ENCODE peak calls at places on chromosome 2, in four cellular contexts. One of them, this sample, is unnamed.

GRCh38 chr2:15766911-15767597 is 173.3 kb upstream of the MYCN start:
- DNase-seq in K562: no peak
- DNase-seq in astrocyte: no peak
- DNase-seq in IMR-90: no peak
- DNase-seq in this sample: no peak

GRCh38 chr2:42957109-42958035 is 165.0 kb upstream of the HAAO start:
- DNase-seq in astrocyte: peak
- DNase-seq in IMR-90: peak
- DNase-seq in K562: no peak
- DNase-seq in this sample: no peak

GRCh38 chr2:22817197-22817596 is 567.8 kb upstream of the KLHL29 start:
- DNase-seq in astrocyte: no peak
- DNase-seq in K562: no peak
- DNase-seq in IMR-90: no peak
- DNase-seq in this sample: no peak

GRCh38 chr2:65059071-65059470 is 2.9 kb downstream of the CEP68 start:
- DNase-seq in K562: no peak
- DNase-seq in IMR-90: no peak
- DNase-seq in astrocyte: no peak
- DNase-seq in this sample: no peak

GRCh38 chr2:101893676-101894381 is 97.9 kb upstream of the IL1R2 start:
- DNase-seq in astrocyte: no peak
- DNase-seq in K562: no peak
- DNase-seq in IMR-90: no peak
- DNase-seq in this sample: no peak

GRCh38 chr2:221203846-221204245 is 368.3 kb downstream of the EPHA4 start:
- DNase-seq in IMR-90: no peak
- DNase-seq in K562: no peak
- DNase-seq in astrocyte: no peak
- DNase-seq in this sample: no peak

GRCh38 chr2:202149155-202149762 is 76.2 kb downstream of the KIAA2012 start:
- DNase-seq in astrocyte: peak
- DNase-seq in K562: peak
- DNase-seq in IMR-90: peak
- DNase-seq in this sample: no peak

GRCh38 chr2:207282916-207283315 is 117.2 kb upstream of the KLF7 start:
- DNase-seq in IMR-90: no peak
- DNase-seq in K562: no peak
- DNase-seq in astrocyte: no peak
- DNase-seq in this sample: no peak

GRCh38 chr2:217901400-217901799 is 101.4 kb downstream of the TNS1 start:
- DNase-seq in K562: no peak
- DNase-seq in IMR-90: no peak
- DNase-seq in astrocyte: no peak
- DNase-seq in this sample: no peak
- H3K4me3 ChIP-seq in K562: no peak
- H3K4me3 ChIP-seq in IMR-90: peak
- H3K4me3 ChIP-seq in astrocyte: peak
- H3K4me3 ChIP-seq in this sample: no peak

DNA sequence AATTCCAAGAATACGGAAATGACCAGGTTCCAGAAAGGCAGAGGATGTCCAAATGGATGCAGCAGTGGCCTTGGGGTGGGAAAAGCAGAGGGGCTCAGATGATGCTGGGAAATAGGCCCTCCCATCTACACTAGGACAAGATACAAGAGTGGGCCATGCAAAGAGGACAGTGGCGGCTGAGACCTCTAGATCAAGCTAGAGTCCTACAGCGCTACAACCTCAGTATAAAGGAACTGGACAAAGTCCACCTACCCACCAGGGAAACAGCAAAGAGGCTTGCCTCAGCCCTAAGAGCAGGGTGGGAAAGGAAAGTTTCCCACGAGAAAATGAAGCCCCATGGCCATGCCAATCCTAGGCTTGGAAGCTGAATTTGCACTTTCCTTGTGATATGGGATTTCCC is 282.2 kb downstream of the MREG start:
- DNase-seq in astrocyte: no peak
- DNase-seq in K562: no peak
- DNase-seq in IMR-90: no peak
- DNase-seq in this sample: no peak
- H3K9ac ChIP-seq in astrocyte: no peak
- H3K9ac ChIP-seq in K562: no peak
- H3K9ac ChIP-seq in IMR-90: no peak
- H3K9ac ChIP-seq in this sample: no peak

DNA sequence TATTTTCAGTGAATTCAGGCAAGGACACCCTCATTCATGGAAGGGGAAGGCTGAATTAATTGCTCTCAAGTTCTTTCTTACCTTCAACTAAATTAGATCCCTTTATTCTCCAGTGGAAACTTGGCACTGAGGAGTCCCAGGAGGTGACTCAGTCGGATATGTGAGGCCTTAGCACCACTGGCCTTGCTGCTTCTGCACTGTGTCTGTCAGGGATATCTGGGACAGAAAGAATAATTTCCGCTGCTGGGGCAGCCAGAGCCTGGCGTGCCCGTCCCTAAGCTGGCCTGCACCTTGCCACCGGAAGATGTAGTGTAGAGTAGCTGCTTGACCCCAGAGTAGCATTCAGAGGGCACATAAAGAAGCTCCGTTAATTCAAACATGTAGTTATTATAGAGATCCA is 53.4 kb downstream of the LIMS1 start:
- DNase-seq in astrocyte: peak
- DNase-seq in K562: no peak
- DNase-seq in IMR-90: peak
- DNase-seq in this sample: no peak
- H3K4me2 ChIP-seq in astrocyte: peak
- H3K4me2 ChIP-seq in K562: peak
- H3K4me2 ChIP-seq in IMR-90: no peak
- H3K4me2 ChIP-seq in this sample: peak

GRCh38 chr2:178482437-178482836 is 2.2 kb downstream of the PLEKHA3 start:
- DNase-seq in IMR-90: no peak
- DNase-seq in K562: no peak
- DNase-seq in astrocyte: no peak
- DNase-seq in this sample: no peak
- H3K4me3 ChIP-seq in IMR-90: no peak
- H3K4me3 ChIP-seq in K562: no peak
- H3K4me3 ChIP-seq in astrocyte: peak
- H3K4me3 ChIP-seq in this sample: no peak

GRCh38 chr2:205716126-205716525 is 33.8 kb downstream of the NRP2 start:
- DNase-seq in IMR-90: no peak
- DNase-seq in K562: peak
- DNase-seq in astrocyte: no peak
- DNase-seq in this sample: no peak

GRCh38 chr2:205712508-205712907 is 30.2 kb downstream of the NRP2 start:
- DNase-seq in K562: no peak
- DNase-seq in IMR-90: peak
- DNase-seq in astrocyte: peak
- DNase-seq in this sample: no peak

GRCh38 chr2:205714789-205715411 is 32.6 kb downstream of the NRP2 start:
- DNase-seq in astrocyte: peak
- DNase-seq in K562: no peak
- DNase-seq in IMR-90: peak
- DNase-seq in this sample: no peak

GRCh38 chr2:205712983-205713531 is 30.8 kb downstream of the NRP2 start:
- DNase-seq in astrocyte: no peak
- DNase-seq in K562: no peak
- DNase-seq in IMR-90: peak
- DNase-seq in this sample: no peak

DNA sequence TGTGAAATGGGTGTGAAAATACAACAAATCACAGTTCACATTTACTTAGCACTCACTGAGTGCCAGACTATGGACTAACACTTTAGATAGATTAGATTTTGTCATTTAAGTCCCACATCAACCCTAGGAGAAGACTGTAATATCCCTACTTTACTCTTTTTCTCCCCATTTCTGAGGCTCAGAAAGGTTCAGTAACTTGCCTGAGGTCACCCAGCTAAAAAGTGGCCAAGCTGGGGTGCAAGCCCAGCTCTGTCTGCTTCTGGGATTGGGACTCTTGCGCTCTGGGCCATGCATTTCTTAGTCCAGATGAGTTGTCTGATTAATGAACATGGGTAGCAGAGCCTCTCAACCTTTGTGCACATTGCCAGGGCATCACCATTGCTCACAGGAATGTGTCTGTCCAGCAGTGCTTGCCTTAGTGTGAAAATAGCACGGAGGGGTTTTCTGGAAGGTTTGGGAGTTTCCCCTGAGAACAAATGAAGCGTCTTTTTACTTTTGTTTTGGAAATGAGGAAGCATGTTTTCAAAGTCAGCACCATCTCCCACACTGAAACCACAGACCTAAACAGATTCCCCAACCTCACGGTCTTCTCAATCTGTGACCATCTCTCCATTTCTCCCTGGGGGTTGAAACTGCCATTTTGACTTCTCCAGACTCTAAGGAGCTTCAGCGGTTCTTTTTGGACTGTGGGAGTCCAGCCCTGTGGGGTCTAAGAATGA is 31.9 kb downstream of the NRP2 start:
- DNase-seq in astrocyte: peak
- DNase-seq in K562: no peak
- DNase-seq in IMR-90: peak
- DNase-seq in this sample: peak
- H3K9ac ChIP-seq in astrocyte: peak
- H3K9ac ChIP-seq in K562: no peak
- H3K9ac ChIP-seq in IMR-90: no peak
- H3K9ac ChIP-seq in this sample: no peak

GRCh38 chr2:217853301-217853881 is 149.4 kb downstream of the TNS1 start:
- DNase-seq in astrocyte: no peak
- DNase-seq in K562: no peak
- DNase-seq in IMR-90: peak
- DNase-seq in this sample: no peak
- H3K4me2 ChIP-seq in astrocyte: no peak
- H3K4me2 ChIP-seq in K562: no peak
- H3K4me2 ChIP-seq in IMR-90: no peak
- H3K4me2 ChIP-seq in this sample: no peak

DNA sequence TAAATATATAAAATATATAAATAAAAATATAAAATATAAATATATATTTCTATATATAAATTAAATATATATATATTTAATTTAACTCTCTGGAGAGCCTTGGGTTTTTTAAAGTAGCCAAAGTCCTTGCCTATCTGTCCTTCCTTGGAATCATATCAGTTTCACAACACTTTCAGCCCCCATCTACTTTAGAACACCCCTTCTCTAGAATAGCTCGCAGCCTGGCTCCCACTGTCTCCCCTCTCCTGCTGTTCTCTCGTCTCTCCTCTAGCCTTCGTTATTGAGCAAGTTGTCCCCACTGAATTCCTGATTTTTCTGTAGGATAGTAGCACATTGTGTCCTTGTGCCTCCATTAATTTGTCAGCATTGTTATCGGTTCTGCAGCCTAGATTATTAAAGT is 677.0 kb downstream of the RNF144A start:
- DNase-seq in astrocyte: no peak
- DNase-seq in IMR-90: no peak
- DNase-seq in K562: no peak
- DNase-seq in this sample: no peak
- H3K4me3 ChIP-seq in astrocyte: no peak
- H3K4me3 ChIP-seq in IMR-90: no peak
- H3K4me3 ChIP-seq in K562: no peak
- H3K4me3 ChIP-seq in this sample: no peak